ENCODE peak calls at places on chromosome 21, in nine cellular contexts. F is stimulated activated CD4-positive, alpha-beta T cell treated with anti-CD3 and anti-CD28 coated beads, Interleukin-2, amount 100 ng/mL, for 48 hours; W is anterior cingulate cortex; I is AG08395; K is ureter; X is stimulated activated CD8-positive, alpha-beta memory T cell treated with anti-CD3 and anti-CD28 coated beads, Interleukin-2, amount 100 ng/mL, for 48 hours; Z is iPS-NIHi11; P is amygdala; D is T-cell. N is an unnamed sample.

GRCh38 chr21:41508415-41509205 is 652 bp upstream of the TMPRSS2 start:
- DNase-seq in X (no peak), D (no peak), Z (peak), F (no peak), K (no peak), P (no peak), W (no peak), I (no peak), N (no peak)

GRCh38 chr21:33042812-33043211 is 17.1 kb downstream of the OLIG2 start:
- DNase-seq in F (no peak), K (no peak), P (no peak), D (no peak), I (peak), X (no peak), W (no peak), Z (no peak), N (no peak)

GRCh38 chr21:42277593-42277992 is 37.6 kb downstream of the TFF3 start:
- DNase-seq in I (no peak), F (no peak), D (no peak), P (no peak), X (no peak), K (no peak), Z (no peak), W (no peak), N (no peak)

GRCh38 chr21:46154155-46154954 is 1.0 kb downstream of the FTCD start:
- DNase-seq in W (no peak), P (no peak), Z (no peak), X (no peak), I (no peak), F (no peak), K (peak), D (no peak), N (no peak)

GRCh38 chr21:16910435-16911165 is 602.2 kb upstream of the CXADR start:
- DNase-seq in I (no peak), Z (no peak), K (no peak), X (no peak), D (no peak), W (no peak), F (no peak), P (no peak), N (no peak)

GRCh38 chr21:38758815-38759214 is 46.9 kb upstream of the ETS2 start:
- DNase-seq in K (no peak), F (no peak), D (no peak), W (no peak), I (no peak), P (no peak), Z (no peak), X (no peak), N (no peak)

GRCh38 chr21:45464309-45464708 is 59.3 kb downstream of the COL18A1 start:
- DNase-seq in W (no peak), D (no peak), K (no peak), I (no peak), X (no peak), Z (no peak), P (no peak), F (no peak), N (no peak)

GRCh38 chr21:42302292-42302650 is 12.9 kb downstream of the TFF3 start:
- DNase-seq in K (no peak), I (no peak), F (no peak), D (no peak), P (no peak), Z (no peak), X (no peak), W (no peak), N (no peak)

GRCh38 chr21:33265664-33266049 is 510 bp upstream of the IL10RB start:
- DNase-seq in F (no peak), W (no peak), I (no peak), K (no peak), X (no peak), D (no peak), P (no peak), Z (no peak), N (peak)

GRCh38 chr21:41582866-41583265 is 74.9 kb upstream of the TMPRSS2 start:
- DNase-seq in Z (no peak), I (no peak), K (no peak), P (no peak), W (no peak), D (no peak), X (no peak), F (no peak), N (no peak)

GRCh38 chr21:25578070-25578961 is 29.0 kb downstream of the MRPL39 start:
- DNase-seq in K (no peak), I (no peak), D (no peak), F (peak), P (no peak), Z (no peak), W (no peak), X (no peak), N (no peak)

GRCh38 chr21:45502006-45502345 is 40.3 kb downstream of the SLC19A1 start:
- DNase-seq in I (no peak), D (no peak), K (no peak), W (no peak), X (no peak), P (no peak), Z (no peak), F (no peak), N (no peak)

GRCh38 chr21:45551816-45552695 is 9.8 kb upstream of the SLC19A1 start:
- DNase-seq in W (no peak), D (no peak), P (no peak), Z (no peak), I (no peak), F (no peak), K (peak), X (no peak), N (no peak)

GRCh38 chr21:18041012-18041411 is 203.6 kb upstream of the CHODL start:
- DNase-seq in F (no peak), W (no peak), Z (peak), D (no peak), I (no peak), X (no peak), K (no peak), P (no peak), N (peak)

GRCh38 chr21:43315244-43316137 is 111.4 kb downstream of the SIK1 start:
- DNase-seq in P (no peak), W (no peak), F (no peak), K (no peak), Z (no peak), D (no peak), I (no peak), X (no peak), N (no peak)

GRCh38 chr21:14383596-14384210 is 757 bp upstream of the HSPA13 start:
- DNase-seq in W (no peak), F (no peak), Z (no peak), I (peak), X (no peak), K (no peak), D (no peak), P (no peak), N (peak)

GRCh38 chr21:36713746-36714145 is 14.8 kb downstream of the SIM2 start:
- DNase-seq in I (no peak), F (no peak), W (no peak), X (no peak), Z (no peak), K (no peak), P (no peak), D (no peak), N (no peak)

GRCh38 chr21:44846485-44847260 is 26.8 kb downstream of the PTTG1IP start:
- DNase-seq in D (no peak), X (no peak), K (peak), W (no peak), P (no peak), I (peak), Z (no peak), F (no peak), N (no peak)

GRCh38 chr21:26715878-26716506 is 129.2 kb downstream of the ADAMTS1 start:
- DNase-seq in I (peak), F (peak), K (no peak), W (peak), X (peak), D (no peak), Z (peak), P (peak), N (peak)

GRCh38 chr21:38472709-38473108 is 25.6 kb downstream of the ERG start:
- DNase-seq in F (no peak), X (no peak), D (no peak), K (no peak), I (no peak), Z (peak), P (no peak), W (no peak), N (no peak)

N was measured in HEK293T.